ENCODE peak calls at places on chromosomes 5 and 9, in four cellular contexts. E is upper lobe of right lung, W is heart right ventricle, R is heart left ventricle. U is an unnamed sample.
A peak's percentile ranks its signal among the peaks of the same experiment; 100 is the strongest.

GRCh38 chr5:107067391-107067790 is 603.3 kb downstream of the EFNA5 start:
- DNase-seq in E (no peak), W (peak; percentile 6), R (peak; percentile 38), U (no peak)

GRCh38 chr9:123353984-123354591 is 1.9 kb upstream of the CRB2 start:
- DNase-seq in W (peak; percentile 55), R (peak; percentile 69), E (peak; percentile 81), U (peak; percentile 84)

GRCh38 chr5:113896789-113897188 is 383.3 kb downstream of the YTHDC2 start:
- DNase-seq in R (no peak), E (no peak), W (no peak), U (no peak)

GRCh38 chr5:92544042-92544441 is 1037.0 kb downstream of the NR2F1-AS1 start:
- DNase-seq in W (no peak), E (no peak), R (no peak), U (no peak)

GRCh38 chr5:94691947-94692346 is 73.5 kb downstream of the SLF1 start:
- DNase-seq in R (no peak), E (no peak), W (no peak), U (no peak)

GRCh38 chr9:77820293-77820954 is 172.3 kb upstream of the GNA14 start:
- DNase-seq in E (no peak), R (no peak), W (no peak), U (no peak)

GRCh38 chr9:77374266-77374665 is 196.9 kb downstream of the VPS13A start:
- DNase-seq in R (no peak), E (no peak), W (no peak), U (no peak)

GRCh38 chr9:136551401-136552116 is 5.7 kb upstream of the NOTCH1 start:
- DNase-seq in W (peak; percentile 79), E (no peak), R (peak; percentile 86), U (peak; percentile 85)

GRCh38 chr5:3025392-3025791 is 273.9 kb upstream of the IRX2 start:
- DNase-seq in R (no peak), W (no peak), E (no peak), U (no peak)

GRCh38 chr5:140196406-140196805 is 21.4 kb downstream of the CYSTM1 start:
- DNase-seq in E (no peak), W (no peak), R (no peak), U (no peak)

GRCh38 chr9:21681641-21682040 is 120.8 kb upstream of the MTAP start:
- DNase-seq in E (no peak), R (no peak), W (no peak), U (no peak)

GRCh38 chr5:13567819-13568218 is 376.7 kb downstream of the DNAH5 start:
- DNase-seq in R (no peak), W (no peak), E (no peak), U (no peak)

GRCh38 chr5:139388198-139388821 is 1.4 kb downstream of the MZB1 start:
- DNase-seq in W (no peak), R (peak; percentile 60), E (peak; percentile 63), U (peak; percentile 57)

GRCh38 chr5:170360712-170361501 is 28.3 kb downstream of the KCNMB1 start:
- DNase-seq in R (no peak), W (no peak), E (no peak), U (no peak)

GRCh38 chr9:36725777-36726356 is 153.2 kb downstream of the MELK start:
- DNase-seq in R (no peak), E (no peak), W (no peak), U (no peak)

GRCh38 chr9:22238809-22239684 is 207.6 kb upstream of the DMRTA1 start:
- DNase-seq in E (no peak), R (no peak), W (no peak), U (no peak)

GRCh38 chr9:114282926-114283325 is 40.0 kb upstream of the ORM1 start:
- DNase-seq in E (peak; percentile 17), R (peak; percentile 9), W (no peak), U (no peak)

GRCh38 chr9:89999534-90000370 is 394.9 kb downstream of the GADD45G start:
- DNase-seq in W (peak; percentile 81), R (peak; percentile 91), E (peak; percentile 84), U (peak; percentile 79)

GRCh38 chr5:32790411-32790951 is 79.4 kb downstream of the NPR3 start:
- DNase-seq in W (no peak), E (no peak), R (no peak), U (no peak)

GRCh38 chr5:175836741-175837729 is 34.3 kb upstream of the CPLX2 start:
- DNase-seq in E (no peak), R (no peak), W (no peak), U (no peak)

GRCh38 chr5:76685598-76686169 is 30.2 kb upstream of the F2R start:
- DNase-seq in W (no peak), R (no peak), E (no peak), U (no peak)

GRCh38 chr5:129767927-129768380 is 20.1 kb downstream of the MINAR2 start:
- DNase-seq in E (no peak), R (peak; percentile 35), W (peak; percentile 72), U (peak; percentile 55)

GRCh38 chr5:10678236-10678635 is 82.8 kb downstream of the DAP start:
- DNase-seq in W (no peak), E (no peak), R (no peak), U (no peak)

GRCh38 chr5:134508521-134509195 is 16.8 kb upstream of the JADE2 start:
- DNase-seq in E (no peak), W (no peak), R (no peak), U (no peak)

GRCh38 chr5:125293223-125293622 is 546.8 kb upstream of the ZNF608 start:
- DNase-seq in R (no peak), E (no peak), W (no peak), U (no peak)

GRCh38 chr9:84061613-84062205 is 81.1 kb downstream of the RMI1 start:
- DNase-seq in W (no peak), E (no peak), R (peak; percentile 53), U (no peak)

GRCh38 chr5:157193699-157194424 is 13.2 kb downstream of the ITK start:
- DNase-seq in E (no peak), W (no peak), R (no peak), U (no peak)

GRCh38 chr9:94139672-94140417 is 55.6 kb downstream of the PTPDC1 start:
- DNase-seq in E (peak; percentile 80), W (peak; percentile 90), R (peak; percentile 92), U (no peak)

GRCh38 chr9:127568971-127569818 is 42.9 kb upstream of the STXBP1 start:
- DNase-seq in E (peak; percentile 92), R (peak; percentile 87), W (peak; percentile 79), U (peak; percentile 96)

GRCh38 chr9:104831681-104832080 is 67.8 kb downstream of the NIPSNAP3B start:
- DNase-seq in W (no peak), E (no peak), R (no peak), U (no peak)

GRCh38 chr9:27183151-27183550 is 74.1 kb downstream of the TEK start:
- DNase-seq in R (no peak), E (no peak), W (no peak), U (no peak)

GRCh38 chr5:161397448-161397847 is 149.1 kb downstream of the GABRB2 start:
- DNase-seq in W (no peak), R (no peak), E (no peak), U (no peak)

GRCh38 chr5:157267766-157268480 is 2.0 kb downstream of the CYFIP2 start:
- DNase-seq in R (peak; percentile 60), W (peak; percentile 33), E (no peak), U (no peak)

GRCh38 chr5:144581044-144581443 is 410.4 kb downstream of the KCTD16 start:
- DNase-seq in W (no peak), R (no peak), E (no peak), U (no peak)

GRCh38 chr9:114335745-114336144 is 6.1 kb downstream of the ORM2 start:
- DNase-seq in R (no peak), W (no peak), E (no peak), U (no peak)

GRCh38 chr9:36306481-36307306 is 48.4 kb upstream of the GNE start:
- DNase-seq in W (no peak), E (no peak), R (no peak), U (no peak)

GRCh38 chr5:851553-851952 is 767 bp upstream of the ZDHHC11 start:
- DNase-seq in R (peak; percentile 10), W (no peak), E (peak; percentile 47), U (no peak)

GRCh38 chr5:73031839-73032238 is 76.0 kb downstream of the FCHO2 start:
- DNase-seq in E (no peak), W (peak; percentile 8), R (no peak), U (no peak)

GRCh38 chr5:93425102-93425501 is 155.9 kb downstream of the NR2F1-AS1 start:
- DNase-seq in E (no peak), W (no peak), R (no peak), U (no peak)

DNA sequence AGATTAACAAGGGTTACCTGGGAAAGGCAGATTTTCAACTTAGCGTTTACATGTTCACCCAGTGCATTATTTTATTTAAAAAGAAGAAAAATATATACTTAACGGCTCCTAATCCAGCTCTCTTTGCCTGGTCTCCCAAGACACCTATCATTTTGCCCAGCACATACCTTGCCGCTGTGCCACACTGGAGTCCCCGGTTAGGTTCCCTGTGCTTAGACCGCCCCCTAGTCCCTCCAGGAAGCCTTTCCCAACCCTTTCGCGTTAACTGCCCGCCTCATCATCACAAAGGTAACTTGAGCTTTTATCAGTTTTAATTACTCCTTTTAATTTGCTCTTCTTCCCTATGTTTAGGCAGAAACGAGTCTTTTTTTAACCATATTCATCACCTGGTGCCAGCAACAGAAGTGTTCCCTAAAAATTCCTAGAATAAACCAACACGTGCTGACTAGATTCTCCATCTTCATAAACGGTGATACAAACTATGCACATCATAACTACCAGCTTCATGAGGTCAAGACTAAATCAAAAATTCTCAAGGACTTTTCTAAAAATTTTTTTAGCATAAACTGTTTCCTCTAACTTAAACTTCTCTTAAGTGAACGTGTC is 19.7 kb downstream of the DNAJA1 start:
- DNase-seq in R (no peak), E (no peak), W (peak; percentile 15), U (no peak)
- TF ChIP-seq CTCF in R (no peak), E (peak; percentile 14), W (peak; percentile 40), U (no peak)

GRCh38 chr5:111859031-111859430 is 102.0 kb upstream of the NREP start:
- DNase-seq in E (no peak), W (no peak), R (no peak), U (no peak)

GRCh38 chr5:111859533-111860270 is 102.7 kb upstream of the NREP start:
- DNase-seq in W (peak; percentile 8), E (no peak), R (no peak), U (no peak)

GRCh38 chr5:111857067-111857466 is 100.1 kb upstream of the NREP start:
- DNase-seq in E (no peak), W (no peak), R (no peak), U (no peak)

GRCh38 chr5:111855356-111855755 is 98.4 kb upstream of the NREP start:
- DNase-seq in R (no peak), W (no peak), E (no peak), U (no peak)

DNA sequence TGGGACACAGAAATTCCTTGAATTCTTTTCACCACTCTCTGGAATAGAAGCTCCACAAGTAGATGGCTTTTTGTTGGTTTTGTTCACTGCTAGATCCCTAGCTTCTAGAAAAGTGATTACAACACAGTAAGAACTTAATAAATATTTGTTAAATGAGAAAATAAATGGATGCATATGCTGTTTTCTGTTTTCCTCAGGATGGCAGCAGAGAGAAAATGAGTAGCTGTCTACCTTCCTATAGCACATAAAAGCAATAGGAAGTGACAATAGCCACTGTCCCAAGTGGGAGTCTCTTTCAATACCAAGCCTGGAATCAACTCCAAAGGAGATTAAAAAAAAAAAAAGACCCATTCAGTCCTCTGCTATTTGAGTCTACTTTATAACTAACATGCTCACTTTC is 100.6 kb upstream of the NREP start:
- DNase-seq in E (no peak), W (no peak), R (no peak), U (no peak)
- TF ChIP-seq CTCF in E (no peak), W (no peak), R (no peak), U (no peak)

GRCh38 chr9:117160254-117160653 is 254.6 kb downstream of the ASTN2 start:
- DNase-seq in R (no peak), W (no peak), E (no peak), U (no peak)
- TF ChIP-seq CTCF in R (peak; percentile 7), W (peak; percentile 47), E (no peak), U (peak; percentile 14)

GRCh38 chr5:148306446-148306845 is 5.8 kb upstream of the SPINK7 start:
- DNase-seq in R (no peak), E (no peak), W (no peak), U (no peak)
- TF ChIP-seq CTCF in R (no peak), E (no peak), W (no peak), U (no peak)